ENCODE peak calls at places on chromosomes 2 and 18, in seven cellular contexts. O is AG10803, S is GM12865, L is progenitor cell of endocrine pancreas, D is GM12864, K is body of pancreas, M is fibroblast of lung. B is an unnamed sample.

GRCh38 chr2:151881342-151881741 is 53.1 kb upstream of the ARL5A start:
- DNase-seq in O (no peak), S (no peak), L (no peak), D (no peak), K (no peak), M (no peak), B (no peak)

GRCh38 chr2:136665741-136666140 is 99.6 kb upstream of the THSD7B start:
- DNase-seq in O (no peak), S (no peak), L (no peak), D (no peak), K (no peak), M (no peak), B (no peak)

GRCh38 chr18:45102863-45103262 is 422.2 kb downstream of the SETBP1 start:
- DNase-seq in O (no peak), S (peak), L (no peak), D (no peak), K (no peak), M (no peak), B (no peak)

GRCh38 chr2:16626497-16626896 is 39.1 kb downstream of the CYRIA start:
- DNase-seq in O (peak), S (no peak), L (no peak), D (no peak), K (no peak), M (peak), B (no peak)

GRCh38 chr2:167943877-167944276 is 303.5 kb downstream of the STK39 start:
- DNase-seq in O (peak), S (no peak), L (no peak), D (no peak), K (no peak), M (peak), B (no peak)

GRCh38 chr18:80035997-80036396 is 1.8 kb downstream of the RBFA start:
- DNase-seq in O (no peak), S (no peak), L (no peak), D (no peak), K (no peak), M (no peak), B (no peak)

GRCh38 chr18:7764406-7764805 is 197.3 kb downstream of the PTPRM start:
- DNase-seq in O (no peak), S (no peak), L (no peak), D (no peak), K (no peak), M (no peak), B (no peak)

GRCh38 chr2:196808281-196808680 is 874 bp downstream of the C2orf66 start:
- DNase-seq in O (no peak), S (peak), L (no peak), D (no peak), K (no peak), M (no peak), B (no peak)

DNA sequence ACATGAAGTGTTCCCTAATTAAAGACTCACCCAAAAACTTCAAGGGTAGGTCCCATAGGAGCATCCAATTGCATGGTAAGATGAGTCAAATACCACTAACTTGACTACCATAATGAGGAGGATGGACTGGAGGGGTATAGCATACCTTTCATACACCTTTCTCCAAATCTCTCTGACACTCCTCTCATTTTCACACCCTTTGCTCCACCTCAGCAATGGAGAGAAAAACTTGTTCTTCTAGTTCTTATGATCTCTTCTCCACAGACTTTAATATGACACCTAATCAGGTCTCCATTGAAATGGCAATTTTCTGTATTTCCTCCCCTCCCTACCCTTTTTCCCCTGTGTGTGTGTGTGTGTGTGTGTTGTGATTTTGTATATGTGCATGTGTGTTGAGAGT is 41.1 kb upstream of the MAP2 start:
- DNase-seq in O (no peak), S (no peak), L (no peak), D (no peak), K (no peak), M (no peak), B (no peak)
- TF ChIP-seq CTCF in O (no peak), S (no peak), L (no peak), D (no peak), K (no peak), M (no peak), B (no peak)

DNA sequence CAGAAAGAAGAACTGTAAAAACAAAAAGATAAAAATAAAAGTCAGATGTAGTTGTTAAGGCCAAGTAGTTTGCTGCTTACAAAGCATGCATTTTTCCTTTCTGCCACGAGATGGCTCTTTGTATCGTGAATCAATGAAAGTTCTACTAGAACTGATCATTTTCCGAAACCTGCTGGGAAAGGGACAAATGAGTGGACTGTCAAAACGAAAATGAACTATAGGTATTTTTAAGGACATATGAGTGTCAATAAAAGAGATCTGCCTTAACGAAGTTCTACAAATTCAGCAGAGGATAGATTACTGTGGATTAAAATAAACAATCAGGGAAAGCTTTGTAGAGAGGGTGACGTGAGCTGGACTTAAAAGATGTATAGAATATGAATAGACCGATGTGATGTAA is 15.0 kb upstream of the ELOA2 start:
- DNase-seq in O (peak), S (peak), L (no peak), D (peak), K (peak), M (peak), B (peak)
- TF ChIP-seq CTCF in O (peak), S (peak), L (peak), D (peak), K (peak), M (peak), B (peak)

GRCh38 chr2:177254433-177255226 is 9.9 kb downstream of the NFE2L2 start:
- DNase-seq in O (peak), S (no peak), L (peak), D (no peak), K (peak), M (peak), B (no peak)
- TF ChIP-seq CTCF in O (no peak), S (peak), L (peak), D (peak), K (peak), M (peak), B (peak)

GRCh38 chr2:69118609-69119008 is 105.6 kb downstream of the ANTXR1 start:
- DNase-seq in O (peak), S (no peak), L (no peak), D (no peak), K (no peak), M (peak), B (no peak)

GRCh38 chr2:69119541-69119940 is 106.6 kb downstream of the ANTXR1 start:
- DNase-seq in O (no peak), S (no peak), L (no peak), D (no peak), K (no peak), M (no peak), B (no peak)

GRCh38 chr2:69116438-69116837 is 103.5 kb downstream of the ANTXR1 start:
- DNase-seq in O (peak), S (no peak), L (no peak), D (no peak), K (no peak), M (no peak), B (no peak)

GRCh38 chr2:69122271-69122670 is 109.3 kb downstream of the ANTXR1 start:
- DNase-seq in O (peak), S (no peak), L (no peak), D (no peak), K (no peak), M (peak), B (no peak)

GRCh38 chr2:69119104-69119503 is 106.1 kb downstream of the ANTXR1 start:
- DNase-seq in O (peak), S (no peak), L (no peak), D (no peak), K (no peak), M (peak), B (no peak)
- TF ChIP-seq CTCF in O (peak), S (no peak), L (no peak), D (no peak), K (no peak), M (no peak), B (no peak)

GRCh38 chr2:219282375-219282774 is 3.2 kb downstream of the DNAJB2 start:
- DNase-seq in O (no peak), S (no peak), L (no peak), D (no peak), K (no peak), M (no peak), B (no peak)
- TF ChIP-seq CTCF in O (no peak), S (no peak), L (no peak), D (no peak), K (no peak), M (no peak), B (no peak)

DNA sequence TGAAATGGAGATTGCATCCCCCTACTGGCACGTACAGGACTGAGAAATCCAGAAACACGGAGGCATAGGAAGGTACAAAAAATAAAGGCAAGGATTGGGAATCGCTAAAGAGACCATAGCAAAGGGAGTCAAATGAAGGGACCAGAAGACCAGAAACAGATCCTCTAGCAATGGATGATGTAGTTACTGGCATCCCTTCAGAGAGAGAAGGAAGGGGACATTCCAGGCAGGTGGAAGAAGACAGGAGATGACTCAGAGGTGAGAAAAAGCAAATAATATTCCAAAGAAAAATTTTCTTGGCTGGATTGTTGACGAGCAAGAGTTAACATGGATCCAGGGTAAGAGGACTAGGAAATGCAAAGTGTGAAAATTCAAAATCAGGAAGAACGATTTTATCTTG is 78.4 kb upstream of the FZD7 start:
- DNase-seq in O (no peak), S (no peak), L (no peak), D (no peak), K (no peak), M (no peak), B (no peak)
- TF ChIP-seq CTCF in O (no peak), S (no peak), L (no peak), D (no peak), K (no peak), M (no peak), B (no peak)

GRCh38 chr2:20615046-20615465 is 35.8 kb downstream of the HS1BP3 start:
- DNase-seq in O (no peak), S (no peak), L (no peak), D (no peak), K (peak), M (no peak), B (no peak)
- TF ChIP-seq CTCF in O (no peak), S (no peak), L (no peak), D (no peak), K (no peak), M (no peak), B (no peak)

GRCh38 chr18:13746636-13747035 is 20.2 kb downstream of the RNMT start:
- DNase-seq in O (no peak), S (no peak), L (no peak), D (no peak), K (no peak), M (no peak), B (no peak)
- TF ChIP-seq CTCF in O (no peak), S (no peak), L (no peak), D (no peak), K (no peak), M (no peak), B (no peak)

GRCh38 chr2:6810961-6811360 is 54.7 kb downstream of the CMPK2 start:
- DNase-seq in O (no peak), S (no peak), L (no peak), D (no peak), K (no peak), M (no peak), B (no peak)
- TF ChIP-seq CTCF in O (no peak), S (no peak), L (no peak), D (no peak), K (no peak), M (no peak), B (no peak)

GRCh38 chr18:627211-627610 is 30.2 kb upstream of the TYMS start:
- DNase-seq in O (peak), S (no peak), L (no peak), D (no peak), K (no peak), M (no peak), B (no peak)

GRCh38 chr18:618618-619017 is 21.8 kb downstream of the CLUL1 start:
- DNase-seq in O (no peak), S (no peak), L (no peak), D (no peak), K (no peak), M (no peak), B (no peak)

GRCh38 chr18:621181-621580 is 24.4 kb downstream of the CLUL1 start:
- DNase-seq in O (peak), S (no peak), L (no peak), D (no peak), K (no peak), M (peak), B (no peak)

GRCh38 chr18:629303-630150 is 27.9 kb upstream of the TYMS start:
- DNase-seq in O (no peak), S (no peak), L (no peak), D (no peak), K (no peak), M (peak), B (no peak)

DNA sequence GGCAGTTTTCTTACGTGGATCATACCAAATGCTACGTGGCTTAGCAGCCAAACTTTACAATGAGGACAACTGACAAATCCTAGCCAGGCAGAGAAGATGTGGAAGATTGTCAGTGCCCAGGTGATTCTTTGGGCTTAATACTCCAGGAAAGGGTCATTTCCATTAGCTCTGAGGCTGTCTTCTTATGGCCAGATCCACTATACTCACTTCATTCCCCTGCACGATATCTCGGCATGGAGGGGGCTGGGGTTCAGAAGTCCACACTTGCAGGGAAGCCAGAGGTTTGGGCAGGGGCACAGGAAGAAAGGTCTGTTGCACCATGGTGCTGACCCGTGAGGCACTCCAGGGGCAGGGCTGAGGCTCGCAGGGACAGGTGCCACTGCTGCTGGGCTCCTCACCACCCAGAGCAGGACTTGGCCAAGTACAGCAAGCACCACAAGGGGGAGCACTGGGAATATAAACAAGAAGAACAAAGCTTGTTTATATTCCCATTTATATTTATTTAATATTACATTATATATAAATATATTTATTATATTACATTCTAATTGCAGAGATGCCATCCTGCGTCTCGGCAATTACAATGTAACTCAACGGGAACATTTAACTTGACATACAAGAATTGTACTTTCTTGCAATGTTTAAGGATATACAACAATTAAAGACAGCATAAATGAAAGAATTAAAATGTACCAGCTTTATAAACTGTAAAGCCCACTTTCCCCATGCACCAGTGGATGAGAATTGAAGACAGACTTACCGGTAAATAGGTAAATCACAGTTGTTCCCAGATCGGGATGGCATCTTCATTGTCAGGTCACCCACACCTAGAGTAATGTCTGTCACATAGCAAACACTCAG is 27.2 kb downstream of the CLUL1 start:
- DNase-seq in O (peak), S (peak), L (peak), D (peak), K (peak), M (peak), B (peak)
- TF ChIP-seq CTCF in O (peak), S (peak), L (peak), D (peak), K (peak), M (peak), B (peak)

B was measured in GM13976.